ENCODE peak calls at places on chromosomes 6 and 20, in seven cellular contexts. K, D, V, R, O, H and W are unnamed samples.

GRCh38 chr20:12673352-12673751 is 335.4 kb upstream of the SPTLC3 start:
- DNase-seq in R (no peak), O (no peak), K (no peak), H (no peak), V (no peak), D (no peak), W (no peak)

GRCh38 chr6:2854394-2854982 is 12.8 kb upstream of the SERPINB1 start:
- DNase-seq in K (no peak), V (no peak), D (peak), O (no peak), H (no peak), R (no peak), W (no peak)

GRCh38 chr6:68575765-68576439 is 59.2 kb upstream of the ADGRB3 start:
- DNase-seq in V (no peak), R (no peak), H (peak), D (no peak), O (no peak), K (no peak), W (no peak)

GRCh38 chr20:43849496-43850197 is 65.0 kb upstream of the TOX2 start:
- DNase-seq in H (peak), O (peak), R (peak), D (peak), K (no peak), V (no peak), W (peak)

GRCh38 chr6:148128014-148128730 is 214.5 kb upstream of the SASH1 start:
- DNase-seq in V (no peak), R (no peak), D (peak), K (no peak), H (no peak), O (no peak), W (no peak)

GRCh38 chr20:51195419-51195901 is 172.6 kb upstream of the KCNG1 start:
- DNase-seq in D (peak), K (no peak), R (no peak), O (no peak), H (no peak), V (no peak), W (no peak)

GRCh38 chr6:143368426-143368825 is 82.1 kb downstream of the ADAT2 start:
- DNase-seq in D (peak), R (peak), V (no peak), O (no peak), K (no peak), H (peak), W (peak)

GRCh38 chr6:148307400-148307799 is 35.2 kb upstream of the SASH1 start:
- DNase-seq in O (no peak), K (no peak), R (no peak), D (no peak), V (no peak), H (no peak), W (no peak)

GRCh38 chr6:169725270-169726048 is 1.2 kb upstream of the PHF10 start:
- DNase-seq in K (peak), R (peak), V (peak), D (peak), H (peak), O (peak), W (peak)

GRCh38 chr20:235891-236290 is 8.8 kb downstream of the DEFB129 start:
- DNase-seq in D (peak), H (peak), R (no peak), V (no peak), O (peak), K (no peak), W (no peak)

GRCh38 chr6:104648347-104648746 is 211.4 kb downstream of the HACE1 start:
- DNase-seq in K (no peak), V (no peak), H (no peak), O (no peak), D (no peak), R (no peak), W (no peak)

GRCh38 chr20:45842169-45842812 is 8.7 kb downstream of the SNX21 start:
- DNase-seq in O (peak), D (peak), R (no peak), K (no peak), V (peak), H (no peak), W (no peak)

GRCh38 chr6:53300656-53301551 is 47.8 kb downstream of the ELOVL5 start:
- DNase-seq in H (no peak), V (no peak), O (peak), D (peak), R (no peak), K (no peak), W (no peak)

GRCh38 chr6:161369339-161369738 is 95.5 kb upstream of the AGPAT4 start:
- DNase-seq in K (no peak), R (peak), V (no peak), D (peak), H (peak), O (peak), W (peak)

GRCh38 chr6:130202782-130203181 is 20.0 kb downstream of the SAMD3 start:
- DNase-seq in V (no peak), D (no peak), R (no peak), K (no peak), H (no peak), O (no peak), W (no peak)

GRCh38 chr6:15462717-15463525 is 199.9 kb downstream of the DTNBP1 start:
- DNase-seq in D (no peak), R (no peak), V (no peak), O (no peak), K (no peak), H (no peak), W (no peak)

GRCh38 chr6:156779206-156780116 is 2.3 kb downstream of the ARID1B start:
- DNase-seq in O (peak), V (peak), D (peak), H (peak), K (peak), R (no peak), W (no peak)

GRCh38 chr6:33895296-33895695 is 91.5 kb upstream of the MLN start:
- DNase-seq in K (no peak), V (no peak), D (no peak), R (no peak), O (no peak), H (no peak), W (no peak)

GRCh38 chr6:161198781-161199505 is 74.9 kb downstream of the AGPAT4 start:
- DNase-seq in O (no peak), H (no peak), R (no peak), V (no peak), D (no peak), K (no peak), W (no peak)

GRCh38 chr6:90319044-90319443 is 22.4 kb upstream of the BACH2 start:
- DNase-seq in D (peak), R (peak), O (no peak), V (no peak), H (no peak), K (no peak), W (no peak)

GRCh38 chr6:130713144-130713543 is 114.1 kb upstream of the SMLR1 start:
- DNase-seq in O (no peak), R (no peak), H (no peak), V (no peak), K (no peak), D (no peak), W (no peak)

GRCh38 chr6:17591292-17591691 is 8.8 kb upstream of the FAM8A1 start:
- DNase-seq in K (no peak), R (no peak), H (no peak), O (no peak), V (no peak), D (no peak), W (no peak)

GRCh38 chr20:24111858-24112257 is 123.3 kb upstream of the GGTLC1 start:
- DNase-seq in O (no peak), K (no peak), D (no peak), R (no peak), H (no peak), V (no peak), W (no peak)

GRCh38 chr20:19565721-19566120 is 192.3 kb upstream of the RIN2 start:
- DNase-seq in V (no peak), D (peak), O (no peak), R (no peak), H (no peak), K (no peak), W (no peak)

GRCh38 chr6:137265574-137265973 is 46.4 kb upstream of the IFNGR1 start:
- DNase-seq in O (no peak), K (no peak), D (peak), V (no peak), H (no peak), R (no peak), W (no peak)

GRCh38 chr6:38184780-38185080 is 365.2 kb downstream of the ZFAND3 start:
- DNase-seq in D (no peak), H (no peak), V (no peak), O (no peak), K (no peak), R (no peak), W (no peak)

GRCh38 chr6:151808331-151809241 is 1.1 kb downstream of the ESR1 start:
- DNase-seq in D (no peak), K (no peak), O (peak), H (no peak), R (no peak), V (peak), W (no peak)

GRCh38 chr6:21992178-21992967 is 304.5 kb downstream of the PRL start:
- DNase-seq in R (no peak), V (peak), H (no peak), K (no peak), D (peak), O (no peak), W (peak)

GRCh38 chr6:154448448-154449096 is 61.9 kb downstream of the CNKSR3 start:
- DNase-seq in K (no peak), O (no peak), H (no peak), V (peak), R (peak), D (peak), W (peak)

GRCh38 chr6:169884158-169884557 is 132.7 kb downstream of the ERMARD start:
- DNase-seq in V (no peak), D (no peak), K (no peak), R (no peak), O (no peak), H (no peak), W (no peak)

GRCh38 chr20:11814276-11814675 is 103.4 kb upstream of the BTBD3 start:
- DNase-seq in D (peak), V (no peak), H (no peak), K (no peak), R (peak), O (no peak), W (peak)

GRCh38 chr6:28814032-28814976 is 109.5 kb downstream of the TRIM27 start:
- DNase-seq in K (no peak), D (no peak), V (no peak), O (no peak), H (no peak), R (no peak), W (no peak)
- H3K4me3 ChIP-seq in K (no peak), D (peak), V (no peak), O (no peak), H (no peak), R (peak), W (peak)

DNA sequence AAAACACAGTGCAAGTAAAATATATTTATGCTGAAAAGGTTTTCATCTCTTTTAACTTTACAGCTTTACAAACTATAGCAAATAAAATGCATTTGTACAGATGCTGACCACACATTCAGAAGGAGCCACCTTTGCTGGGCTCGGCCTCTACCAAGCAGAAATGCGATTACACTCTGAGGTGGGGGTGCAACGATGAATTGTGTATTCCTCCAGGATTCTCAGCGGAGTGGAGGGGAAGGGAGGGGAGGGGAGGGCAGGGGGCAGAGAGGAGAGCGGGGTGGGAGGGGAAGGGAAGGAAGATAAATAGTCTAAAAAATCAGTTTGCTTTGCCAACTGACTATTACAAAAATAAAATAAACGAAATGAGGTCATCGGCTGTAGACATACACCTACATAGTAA is 90.3 kb downstream of the TAF4 start:
- DNase-seq in H (no peak), R (no peak), O (no peak), D (no peak), K (no peak), V (no peak), W (no peak)
- H3K4me3 ChIP-seq in H (no peak), R (no peak), O (no peak), D (no peak), K (no peak), V (no peak), W (no peak)

DNA sequence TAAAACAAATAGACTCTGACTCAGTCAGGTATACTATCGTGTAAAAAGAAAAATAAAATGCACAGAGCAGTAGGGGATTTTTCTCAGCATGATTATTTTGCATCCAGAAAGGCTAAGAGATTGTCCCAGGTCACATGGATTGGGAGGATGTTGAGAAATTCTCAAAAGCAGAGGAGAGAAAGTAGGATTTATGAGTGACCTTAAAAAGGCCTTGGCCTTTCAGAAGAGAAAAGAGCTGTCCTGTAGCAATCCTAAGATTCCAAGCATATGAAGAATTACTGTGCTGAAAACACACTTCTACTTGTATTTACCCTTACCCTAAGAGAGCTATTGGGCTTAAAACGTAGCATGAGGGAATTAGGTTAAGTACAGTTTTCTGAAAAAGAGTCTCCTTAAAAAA is 149.7 kb upstream of the ENPP5 start:
- DNase-seq in O (peak), H (no peak), V (no peak), R (no peak), K (no peak), D (peak), W (no peak)
- H3K4me3 ChIP-seq in O (no peak), H (no peak), V (no peak), R (no peak), K (no peak), D (no peak), W (no peak)

GRCh38 chr20:32670773-32671455 is 2.8 kb downstream of the C20orf203 start:
- DNase-seq in V (no peak), O (no peak), K (no peak), R (no peak), H (no peak), D (no peak), W (no peak)

GRCh38 chr20:32672315-32672981 is 1.3 kb downstream of the C20orf203 start:
- DNase-seq in R (no peak), O (no peak), V (no peak), H (no peak), K (no peak), D (no peak), W (no peak)

GRCh38 chr20:32674362-32674789 is 635 bp upstream of the C20orf203 start:
- DNase-seq in V (no peak), K (peak), O (peak), H (peak), R (no peak), D (peak), W (no peak)

GRCh38 chr20:32675223-32675975 is 1.7 kb upstream of the C20orf203 start:
- DNase-seq in D (no peak), O (no peak), R (no peak), H (no peak), K (no peak), V (no peak), W (no peak)

DNA sequence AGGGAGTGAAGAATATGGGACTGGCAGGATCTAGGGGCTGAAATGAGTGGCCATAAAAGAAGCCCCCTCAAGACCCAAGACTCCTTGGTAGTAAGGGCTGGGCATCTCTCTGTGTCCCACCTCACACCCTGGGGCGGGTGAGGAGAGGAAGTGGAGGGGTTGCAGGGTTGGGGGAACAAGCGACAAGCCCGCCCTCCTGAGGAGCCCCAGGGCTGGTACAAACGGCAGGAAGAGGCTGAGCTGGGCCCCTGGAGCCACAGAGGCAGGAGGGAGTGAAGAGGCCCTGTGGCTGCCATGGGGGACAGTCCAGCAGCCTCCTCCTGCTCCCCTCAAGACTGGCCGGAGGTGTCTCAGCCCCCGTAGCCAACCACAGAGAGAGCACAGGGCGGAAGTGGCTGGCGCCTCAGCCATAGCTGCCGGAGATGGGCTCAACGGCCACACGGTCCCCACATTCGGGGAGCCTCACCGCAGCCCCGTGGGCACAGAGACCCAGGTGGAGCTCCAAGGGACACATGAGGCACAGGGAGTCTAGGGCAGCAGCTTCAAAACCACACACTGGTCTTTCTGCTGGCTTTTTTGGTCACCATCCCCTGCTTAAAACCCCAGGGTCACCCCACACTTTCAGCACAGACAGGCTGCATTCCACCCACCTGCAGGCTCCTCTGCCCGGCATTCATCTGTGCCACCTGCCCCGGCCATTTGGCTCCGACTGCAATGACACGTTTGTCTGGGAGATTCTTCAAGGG is 586 bp downstream of the C20orf203 start:
- DNase-seq in K (peak), V (no peak), H (no peak), D (no peak), O (no peak), R (no peak), W (no peak)
- H3K4me3 ChIP-seq in K (no peak), V (no peak), H (no peak), D (no peak), O (no peak), R (no peak), W (no peak)

GRCh38 chr6:145733770-145734169 is 1.6 kb downstream of the EPM2A start:
- DNase-seq in R (no peak), H (no peak), K (no peak), V (no peak), O (no peak), D (no peak), W (no peak)
- H3K4me3 ChIP-seq in R (no peak), H (peak), K (no peak), V (peak), O (no peak), D (no peak), W (no peak)